ENCODE peak calls at places on chromosomes 1 and 21, in six cellular contexts. L, J, M, Y, T and K are unnamed samples.

GRCh38 chr21:39441502-39442475 is 3.8 kb downstream of the LCA5L start:
- DNase-seq in L (peak; percentile 39), J (peak; percentile 27), M (no peak), Y (peak; percentile 41), T (peak; percentile 53), K (no peak)

GRCh38 chr1:246001142-246001812 is 505.8 kb downstream of the SMYD3 start:
- DNase-seq in L (no peak), J (no peak), M (no peak), Y (no peak), T (no peak), K (no peak)

GRCh38 chr1:203342192-203342940 is 8.6 kb downstream of the FMOD start:
- DNase-seq in L (peak; percentile 83), J (peak; percentile 77), M (no peak), Y (peak; percentile 64), T (no peak), K (peak; percentile 43)

GRCh38 chr1:36208978-36209708 is 15.1 kb upstream of the THRAP3 start:
- DNase-seq in L (no peak), J (no peak), M (no peak), Y (no peak), T (no peak), K (no peak)

GRCh38 chr1:14742181-14742980 is 143.9 kb downstream of the KAZN start:
- DNase-seq in L (no peak), J (no peak), M (no peak), Y (peak; percentile 10), T (peak; percentile 97), K (no peak)

GRCh38 chr1:220808501-220809186 is 21.9 kb downstream of the MTARC1 start:
- DNase-seq in L (no peak), J (peak; percentile 47), M (no peak), Y (no peak), T (peak; percentile 29), K (no peak)

GRCh38 chr1:60388092-60388987 is 314.8 kb upstream of the C1orf87 start:
- DNase-seq in L (no peak), J (no peak), M (no peak), Y (no peak), T (no peak), K (no peak)

GRCh38 chr21:45208627-45208951 is 79.1 kb downstream of the POFUT2 start:
- DNase-seq in L (no peak), J (no peak), M (no peak), Y (no peak), T (no peak), K (no peak)

GRCh38 chr1:68673771-68674170 is 176.9 kb upstream of the DEPDC1 start:
- DNase-seq in L (no peak), J (no peak), M (no peak), Y (no peak), T (no peak), K (no peak)

GRCh38 chr1:81007024-81007423 is 793.7 kb upstream of the ADGRL2 start:
- DNase-seq in L (no peak), J (no peak), M (no peak), Y (no peak), T (no peak), K (no peak)

GRCh38 chr1:164310166-164310565 is 248.8 kb upstream of the PBX1 start:
- DNase-seq in L (no peak), J (no peak), M (no peak), Y (no peak), T (no peak), K (no peak)

GRCh38 chr1:225818229-225818628 is 8.3 kb downstream of the EPHX1 start:
- DNase-seq in L (no peak), J (no peak), M (no peak), Y (no peak), T (no peak), K (no peak)

GRCh38 chr21:27423906-27424595 is 457.2 kb upstream of the ADAMTS5 start:
- DNase-seq in L (no peak), J (no peak), M (no peak), Y (peak; percentile 8), T (peak; percentile 68), K (no peak)

GRCh38 chr21:27425574-27425973 is 458.7 kb upstream of the ADAMTS5 start:
- DNase-seq in L (no peak), J (no peak), M (no peak), Y (no peak), T (peak; percentile 18), K (no peak)

GRCh38 chr21:27426196-27426595 is 459.3 kb upstream of the ADAMTS5 start:
- DNase-seq in L (no peak), J (no peak), M (no peak), Y (no peak), T (no peak), K (no peak)

GRCh38 chr21:27424601-27425000 is 457.7 kb upstream of the ADAMTS5 start:
- DNase-seq in L (no peak), J (no peak), M (no peak), Y (no peak), T (no peak), K (no peak)

GRCh38 chr21:27425172-27425571 is 458.3 kb upstream of the ADAMTS5 start:
- DNase-seq in L (no peak), J (no peak), M (no peak), Y (no peak), T (no peak), K (no peak)
- TF ChIP-seq CTCF in L (no peak), J (no peak), M (no peak), Y (no peak), T (no peak), K (no peak)

GRCh38 chr1:157166581-157166980 is 28.4 kb upstream of the ETV3 start:
- DNase-seq in L (no peak), J (no peak), M (no peak), Y (no peak), T (no peak), K (no peak)
- TF ChIP-seq CTCF in L (no peak), J (no peak), M (peak; percentile 29), Y (no peak), T (no peak), K (no peak)

GRCh38 chr21:25036775-25037174 is 570.5 kb downstream of the MRPL39 start:
- DNase-seq in L (no peak), J (no peak), M (no peak), Y (no peak), T (no peak), K (no peak)

GRCh38 chr21:25039461-25040380 is 567.6 kb downstream of the MRPL39 start:
- DNase-seq in L (no peak), J (no peak), M (no peak), Y (no peak), T (no peak), K (no peak)
- TF ChIP-seq CTCF in L (no peak), J (no peak), M (peak; percentile 60), Y (no peak), T (peak; percentile 23), K (peak; percentile 36)

GRCh38 chr1:6472391-6472790 is 6.4 kb upstream of the TNFRSF25 start:
- DNase-seq in L (peak; percentile 68), J (no peak), M (no peak), Y (peak; percentile 54), T (no peak), K (no peak)
- TF ChIP-seq CTCF in L (peak; percentile 27), J (no peak), M (peak; percentile 43), Y (peak; percentile 28), T (peak; percentile 52), K (no peak)

DNA sequence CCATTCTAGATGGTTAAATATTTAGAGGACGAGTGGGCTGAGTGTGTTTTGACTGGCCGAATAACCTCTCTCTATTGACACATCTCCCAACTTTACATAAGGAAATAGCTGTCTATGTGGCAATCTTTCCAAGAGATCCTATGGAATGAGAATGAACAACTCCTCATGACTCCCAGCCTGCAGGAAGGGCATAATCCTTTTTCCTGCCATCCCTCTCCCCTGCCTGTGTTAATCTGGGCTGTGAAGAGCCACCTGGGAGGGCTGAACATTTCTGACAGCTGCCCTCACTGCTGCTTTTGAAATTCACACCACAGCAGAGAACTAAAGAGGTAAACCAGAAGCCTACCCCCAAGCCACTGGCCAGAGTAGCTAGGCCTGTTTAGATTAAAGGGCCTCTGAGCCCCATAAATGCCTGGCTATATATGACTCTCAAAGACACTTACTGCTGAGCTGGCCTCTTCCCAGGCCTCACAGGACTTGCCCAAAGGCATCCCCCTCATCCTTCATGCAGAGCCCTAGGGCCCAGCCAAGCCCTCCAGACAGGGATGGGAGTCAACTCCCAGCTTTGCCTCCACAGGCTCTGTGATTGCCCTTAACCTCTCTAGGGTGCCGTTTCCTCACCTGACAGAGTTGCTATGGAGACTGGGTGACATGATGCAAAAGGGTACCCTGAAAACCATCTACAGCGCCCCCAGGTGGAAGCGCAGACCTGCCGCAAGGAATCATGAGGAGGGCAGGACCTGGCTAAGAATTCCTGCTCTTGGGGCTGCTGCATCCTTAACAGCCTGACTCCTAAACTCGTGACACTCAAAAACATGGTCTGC is 42.0 kb upstream of the LDLRAP1 start:
- DNase-seq in L (peak; percentile 90), J (no peak), M (peak; percentile 45), Y (no peak), T (no peak), K (no peak)
- TF ChIP-seq CTCF in L (peak; percentile 71), J (no peak), M (peak; percentile 36), Y (no peak), T (peak; percentile 10), K (no peak)